ENCODE peak calls at places on chromosomes 5 and 9, in four cellular contexts. One of them, this sample, is unnamed.
A peak's percentile ranks its signal among the peaks of the same experiment; 100 is the strongest.

GRCh38 chr5:65548281-65548680 is 14.7 kb downstream of the CENPK start:
- DNase-seq in right atrium auricular region: no peak
- DNase-seq in fibroblast of lung: no peak
- DNase-seq in AG09309: no peak
- DNase-seq in this sample: no peak

GRCh38 chr5:143206194-143207053 is 197.1 kb downstream of the NR3C1 start:
- DNase-seq in right atrium auricular region: no peak
- DNase-seq in fibroblast of lung: no peak
- DNase-seq in AG09309: no peak
- DNase-seq in this sample: no peak

GRCh38 chr9:129405089-129405830 is 215.6 kb downstream of the C9orf50 start:
- DNase-seq in right atrium auricular region: no peak
- DNase-seq in fibroblast of lung: no peak
- DNase-seq in AG09309: peak; percentile 25
- DNase-seq in this sample: no peak

GRCh38 chr5:132422720-132423442 is 53.4 kb downstream of the SLC22A5 start:
- DNase-seq in right atrium auricular region: peak; percentile 62
- DNase-seq in fibroblast of lung: peak; percentile 68
- DNase-seq in AG09309: no peak
- DNase-seq in this sample: no peak

GRCh38 chr9:128732576-128732975 is 8.6 kb upstream of the ZDHHC12 start:
- DNase-seq in right atrium auricular region: no peak
- DNase-seq in fibroblast of lung: no peak
- DNase-seq in AG09309: no peak
- DNase-seq in this sample: no peak

GRCh38 chr9:116566677-116567488 is 120.2 kb upstream of the TRIM32 start:
- DNase-seq in right atrium auricular region: no peak
- DNase-seq in fibroblast of lung: peak; percentile 89
- DNase-seq in AG09309: no peak
- DNase-seq in this sample: no peak

GRCh38 chr5:95788493-95788892 is 34.0 kb downstream of the GLRX start:
- DNase-seq in right atrium auricular region: no peak
- DNase-seq in fibroblast of lung: no peak
- DNase-seq in AG09309: no peak
- DNase-seq in this sample: no peak

GRCh38 chr5:158414780-158415179 is 555.8 kb upstream of the CLINT1 start:
- DNase-seq in right atrium auricular region: no peak
- DNase-seq in fibroblast of lung: peak; percentile 90
- DNase-seq in AG09309: no peak
- DNase-seq in this sample: no peak

GRCh38 chr5:126544087-126544740 is 50.8 kb downstream of the ALDH7A1 start:
- DNase-seq in right atrium auricular region: no peak
- DNase-seq in fibroblast of lung: peak; percentile 42
- DNase-seq in AG09309: no peak
- DNase-seq in this sample: no peak

GRCh38 chr5:67998709-67999251 is 216.8 kb upstream of the PIK3R1 start:
- DNase-seq in right atrium auricular region: peak; percentile 87
- DNase-seq in fibroblast of lung: peak; percentile 53
- DNase-seq in AG09309: no peak
- DNase-seq in this sample: no peak

GRCh38 chr9:27600254-27600653 is 27.0 kb upstream of the C9orf72 start:
- DNase-seq in right atrium auricular region: no peak
- DNase-seq in fibroblast of lung: no peak
- DNase-seq in AG09309: no peak
- DNase-seq in this sample: no peak

GRCh38 chr5:10690460-10690859 is 70.6 kb downstream of the DAP start:
- DNase-seq in right atrium auricular region: no peak
- DNase-seq in fibroblast of lung: no peak
- DNase-seq in AG09309: no peak
- DNase-seq in this sample: no peak

GRCh38 chr5:89255845-89256463 is 373.0 kb upstream of the MEF2C start:
- DNase-seq in right atrium auricular region: no peak
- DNase-seq in fibroblast of lung: peak; percentile 67
- DNase-seq in AG09309: peak; percentile 35
- DNase-seq in this sample: no peak

GRCh38 chr5:52787600-52788504 is at the start of the genes ITGA1 and PELO:
- DNase-seq in right atrium auricular region: peak; percentile 90
- DNase-seq in fibroblast of lung: peak; percentile 88
- DNase-seq in AG09309: peak; percentile 39
- DNase-seq in this sample: peak; percentile 37

GRCh38 chr5:28862137-28862859 is 1823.9 kb upstream of the CDH9 start:
- DNase-seq in right atrium auricular region: no peak
- DNase-seq in fibroblast of lung: no peak
- DNase-seq in AG09309: no peak
- DNase-seq in this sample: no peak

GRCh38 chr9:35618325-35618727 is at the start of gene CD72:
- DNase-seq in right atrium auricular region: no peak
- DNase-seq in fibroblast of lung: no peak
- DNase-seq in AG09309: no peak
- DNase-seq in this sample: no peak

GRCh38 chr5:41809128-41809527 is 61.1 kb downstream of the OXCT1 start:
- DNase-seq in right atrium auricular region: no peak
- DNase-seq in fibroblast of lung: no peak
- DNase-seq in AG09309: no peak
- DNase-seq in this sample: no peak

GRCh38 chr5:104189909-104190308 is 627.3 kb upstream of the NUDT12 start:
- DNase-seq in right atrium auricular region: no peak
- DNase-seq in fibroblast of lung: peak; percentile 69
- DNase-seq in AG09309: peak; percentile 16
- DNase-seq in this sample: no peak

GRCh38 chr5:6158974-6159863 is 219.1 kb downstream of the MED10 start:
- DNase-seq in right atrium auricular region: no peak
- DNase-seq in fibroblast of lung: peak; percentile 11
- DNase-seq in AG09309: peak; percentile 73
- DNase-seq in this sample: no peak

GRCh38 chr9:546235-546634 is 295.3 kb upstream of the DMRT1 start:
- DNase-seq in right atrium auricular region: no peak
- DNase-seq in fibroblast of lung: no peak
- DNase-seq in AG09309: no peak
- DNase-seq in this sample: no peak

GRCh38 chr9:30774326-30774725 is 1610.1 kb upstream of the ACO1 start:
- DNase-seq in right atrium auricular region: no peak
- DNase-seq in fibroblast of lung: no peak
- DNase-seq in AG09309: no peak
- DNase-seq in this sample: no peak

GRCh38 chr5:3389471-3390026 is 206.1 kb upstream of the IRX1 start:
- DNase-seq in right atrium auricular region: no peak
- DNase-seq in fibroblast of lung: no peak
- DNase-seq in AG09309: no peak
- DNase-seq in this sample: no peak

GRCh38 chr9:89592201-89592815 is 12.5 kb upstream of the GADD45G start:
- DNase-seq in right atrium auricular region: peak; percentile 54
- DNase-seq in fibroblast of lung: no peak
- DNase-seq in AG09309: no peak
- DNase-seq in this sample: no peak

GRCh38 chr5:128773378-128773777 is 191.9 kb upstream of the SLC27A6 start:
- DNase-seq in right atrium auricular region: no peak
- DNase-seq in fibroblast of lung: no peak
- DNase-seq in AG09309: no peak
- DNase-seq in this sample: no peak

GRCh38 chr5:135993894-135994514 is 34.8 kb upstream of the TGFBI start:
- DNase-seq in right atrium auricular region: no peak
- DNase-seq in fibroblast of lung: peak; percentile 78
- DNase-seq in AG09309: no peak
- DNase-seq in this sample: no peak

GRCh38 chr9:126341461-126341860 is 14.8 kb downstream of the MVB12B start:
- DNase-seq in right atrium auricular region: no peak
- DNase-seq in fibroblast of lung: no peak
- DNase-seq in AG09309: no peak
- DNase-seq in this sample: no peak

GRCh38 chr5:169796731-169797130 is 159.7 kb downstream of the DOCK2 start:
- DNase-seq in right atrium auricular region: no peak
- DNase-seq in fibroblast of lung: no peak
- DNase-seq in AG09309: no peak
- DNase-seq in this sample: no peak

GRCh38 chr5:67170783-67171182 is 25.8 kb downstream of the CD180 start:
- DNase-seq in right atrium auricular region: no peak
- DNase-seq in fibroblast of lung: no peak
- DNase-seq in AG09309: no peak
- DNase-seq in this sample: no peak

GRCh38 chr5:170206958-170207357 is 25.8 kb upstream of the C5orf58 start:
- DNase-seq in right atrium auricular region: no peak
- DNase-seq in fibroblast of lung: no peak
- DNase-seq in AG09309: no peak
- DNase-seq in this sample: no peak

GRCh38 chr9:134408389-134408788 is 82.1 kb downstream of the RXRA start:
- DNase-seq in right atrium auricular region: no peak
- DNase-seq in fibroblast of lung: no peak
- DNase-seq in AG09309: no peak
- DNase-seq in this sample: no peak

DNA sequence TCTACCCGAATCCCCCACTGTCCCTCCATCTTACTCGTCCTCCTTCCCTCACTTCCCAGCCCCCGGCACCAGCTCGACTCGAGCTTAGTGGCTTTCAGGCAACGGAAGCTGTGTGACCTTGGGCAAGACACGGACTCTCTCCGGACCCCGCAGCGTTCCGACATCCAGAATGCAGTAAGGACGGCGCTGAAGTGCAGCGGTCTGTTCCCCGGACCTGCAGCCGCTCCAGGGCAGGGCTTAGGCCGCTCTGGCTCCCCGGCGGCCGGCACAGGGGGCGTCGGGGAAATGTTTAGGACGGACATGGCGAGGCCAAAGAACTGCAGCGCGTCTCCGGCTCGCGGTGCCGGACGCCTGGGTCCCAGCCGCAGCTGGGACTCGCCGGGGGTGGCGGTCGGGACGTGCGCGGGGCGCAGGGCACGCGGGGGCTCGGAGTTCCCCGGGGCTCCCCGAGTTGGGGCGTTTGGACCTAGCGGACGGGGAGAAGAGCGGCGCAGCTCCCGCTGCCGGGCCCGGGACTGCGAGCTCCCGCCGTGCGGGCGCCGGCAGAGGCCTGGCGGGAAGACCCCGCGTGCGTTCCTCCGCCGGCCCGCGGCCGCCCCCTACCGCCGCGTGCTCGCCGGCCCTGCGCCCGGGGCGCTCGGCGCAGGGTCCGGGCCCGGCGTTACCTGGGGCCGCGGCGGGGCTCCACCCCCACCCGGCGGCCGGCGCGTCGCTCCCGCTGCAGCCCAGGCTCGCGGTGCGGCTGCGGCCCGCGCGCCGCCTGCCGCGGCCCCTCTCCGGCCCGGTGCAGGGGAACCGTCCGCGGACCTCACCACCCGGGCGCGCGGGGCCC is 5.6 kb upstream of the RNF44 start:
- DNase-seq in right atrium auricular region: no peak
- DNase-seq in fibroblast of lung: no peak
- DNase-seq in AG09309: no peak
- DNase-seq in this sample: peak; percentile 41
- TF ChIP-seq CTCF in right atrium auricular region: no peak
- TF ChIP-seq CTCF in fibroblast of lung: no peak
- TF ChIP-seq CTCF in AG09309: no peak
- TF ChIP-seq CTCF in this sample: no peak

DNA sequence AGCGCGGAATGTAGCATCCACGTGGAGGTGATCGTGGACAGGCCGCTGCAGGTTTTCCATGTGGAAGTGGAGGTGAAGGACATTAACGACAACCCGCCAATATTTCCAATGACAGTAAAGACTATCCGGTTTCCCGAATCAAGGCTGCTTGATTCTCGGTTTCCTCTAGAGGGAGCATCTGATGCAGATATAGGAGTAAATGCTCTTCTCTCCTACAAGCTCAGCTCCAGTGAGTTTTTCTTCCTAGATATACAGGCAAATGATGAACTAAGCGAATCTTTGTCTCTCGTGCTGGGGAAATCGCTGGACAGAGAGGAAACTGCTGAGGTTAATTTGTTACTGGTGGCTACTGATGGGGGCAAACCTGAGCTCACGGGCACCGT is 598 bp downstream of the PCDHA2 start:
- DNase-seq in right atrium auricular region: no peak
- DNase-seq in fibroblast of lung: no peak
- DNase-seq in AG09309: no peak
- DNase-seq in this sample: no peak
- TF ChIP-seq CTCF in right atrium auricular region: peak; percentile 21
- TF ChIP-seq CTCF in fibroblast of lung: no peak
- TF ChIP-seq CTCF in AG09309: peak; percentile 58
- TF ChIP-seq CTCF in this sample: no peak

GRCh38 chr5:18772475-18772874 is 1138.2 kb downstream of the TAF11L14 start:
- DNase-seq in right atrium auricular region: no peak
- DNase-seq in fibroblast of lung: no peak
- DNase-seq in AG09309: no peak
- DNase-seq in this sample: no peak
- TF ChIP-seq CTCF in right atrium auricular region: peak; percentile 50
- TF ChIP-seq CTCF in fibroblast of lung: no peak
- TF ChIP-seq CTCF in AG09309: no peak
- TF ChIP-seq CTCF in this sample: no peak

DNA sequence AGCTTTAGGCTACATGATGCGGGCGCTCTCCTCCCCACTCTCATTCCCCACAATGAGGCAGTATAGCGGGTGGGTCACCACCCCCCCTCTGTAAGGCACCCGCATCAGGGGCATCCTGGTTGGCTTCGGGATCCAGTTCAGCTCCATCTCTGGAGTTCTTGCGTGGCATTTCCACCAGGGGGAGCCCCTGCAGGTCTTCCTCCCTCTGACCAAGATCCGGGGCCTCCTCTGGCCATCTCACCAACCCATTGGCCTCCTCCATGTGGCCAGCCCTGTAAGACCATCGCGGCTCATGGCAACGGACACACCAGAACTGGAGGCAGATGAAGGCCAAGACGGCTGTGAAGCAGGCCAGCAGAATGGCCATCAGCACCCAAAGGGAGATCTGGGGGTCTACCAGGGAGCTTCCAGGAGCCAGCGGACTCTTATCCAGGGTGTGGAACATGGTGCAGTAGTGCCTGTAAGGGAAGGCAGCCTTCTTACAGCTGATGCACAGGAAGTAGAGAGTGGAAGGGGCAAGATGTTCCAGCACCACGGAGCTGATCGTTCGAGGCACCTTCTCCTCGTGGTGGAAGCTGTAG is 77.0 kb downstream of the CYFIP2 start:
- DNase-seq in right atrium auricular region: no peak
- DNase-seq in fibroblast of lung: no peak
- DNase-seq in AG09309: no peak
- DNase-seq in this sample: no peak
- TF ChIP-seq CTCF in right atrium auricular region: peak; percentile 55
- TF ChIP-seq CTCF in fibroblast of lung: peak; percentile 19
- TF ChIP-seq CTCF in AG09309: peak; percentile 62
- TF ChIP-seq CTCF in this sample: peak; percentile 59

GRCh38 chr9:87722393-87722792 is 3.5 kb upstream of the CTSL start:
- DNase-seq in right atrium auricular region: no peak
- DNase-seq in fibroblast of lung: no peak
- DNase-seq in AG09309: no peak
- DNase-seq in this sample: no peak

GRCh38 chr9:87725356-87725899 is 491 bp upstream of the CTSL start:
- DNase-seq in right atrium auricular region: no peak
- DNase-seq in fibroblast of lung: no peak
- DNase-seq in AG09309: no peak
- DNase-seq in this sample: no peak

GRCh38 chr9:87725900-87726709 is at the start of gene CTSL:
- DNase-seq in right atrium auricular region: peak; percentile 98
- DNase-seq in fibroblast of lung: peak; percentile 87
- DNase-seq in AG09309: no peak
- DNase-seq in this sample: no peak
- TF ChIP-seq CTCF in right atrium auricular region: peak; percentile 44
- TF ChIP-seq CTCF in fibroblast of lung: no peak
- TF ChIP-seq CTCF in AG09309: peak; percentile 22
- TF ChIP-seq CTCF in this sample: no peak